ENCODE peak calls at places on chromosomes 6 and 20, in five cellular contexts. L, P, W, Y and I are unnamed samples.
A peak's percentile ranks its signal among the peaks of the same experiment; 100 is the strongest.

GRCh38 chr6:44859901-44860410 is 468.2 kb upstream of the RUNX2 start:
- DNase-seq in L (no peak), P (no peak), Y (no peak), W (no peak), I (no peak)

GRCh38 chr6:50654155-50654554 is 59.2 kb upstream of the TFAP2D start:
- DNase-seq in P (no peak), L (no peak), W (no peak), Y (no peak), I (no peak)

GRCh38 chr6:146874278-146875018 is 275.7 kb downstream of the ADGB start:
- DNase-seq in L (no peak), W (no peak), P (no peak), Y (no peak), I (no peak)

GRCh38 chr6:167827062-167827587 is 414 bp downstream of the AFDN start:
- DNase-seq in L (peak; percentile 70), P (peak; percentile 23), W (no peak), Y (no peak), I (no peak)

GRCh38 chr20:2624190-2624589 is 28.2 kb upstream of the NOP56 start:
- DNase-seq in L (no peak), P (no peak), Y (no peak), W (no peak), I (no peak)

GRCh38 chr6:69918766-69919165 is 52.4 kb downstream of the COL19A1 start:
- DNase-seq in P (no peak), Y (no peak), L (no peak), W (no peak), I (no peak)

GRCh38 chr20:59022754-59023153 is 3.5 kb downstream of the TUBB1 start:
- DNase-seq in L (no peak), W (no peak), Y (no peak), P (no peak), I (no peak)

GRCh38 chr6:93407186-93407585 is 12.2 kb downstream of the EPHA7 start:
- DNase-seq in P (peak; percentile 20), L (no peak), Y (no peak), W (no peak), I (peak; percentile 38)

GRCh38 chr6:148343383-148343782 is 745 bp downstream of the SASH1 start:
- DNase-seq in Y (no peak), P (no peak), L (no peak), W (no peak), I (no peak)

GRCh38 chr6:19492631-19493030 is 344.5 kb upstream of the ID4 start:
- DNase-seq in L (no peak), W (no peak), P (no peak), Y (no peak), I (no peak)

GRCh38 chr6:148240463-148240845 is 102.2 kb upstream of the SASH1 start:
- DNase-seq in L (no peak), P (no peak), Y (no peak), W (no peak), I (no peak)

GRCh38 chr6:148971027-148971927 is 224.4 kb downstream of the UST start:
- DNase-seq in L (no peak), W (no peak), P (no peak), Y (no peak), I (no peak)

GRCh38 chr6:54801669-54802068 is 44.9 kb upstream of the FAM83B start:
- DNase-seq in Y (no peak), L (no peak), P (no peak), W (no peak), I (peak; percentile 32)

GRCh38 chr6:24330137-24330732 is 27.6 kb downstream of the DCDC2 start:
- DNase-seq in P (peak; percentile 61), W (peak; percentile 31), L (no peak), Y (no peak), I (no peak)

GRCh38 chr6:135306740-135307420 is 125.8 kb downstream of the MYB start:
- DNase-seq in L (no peak), W (no peak), Y (no peak), P (no peak), I (no peak)

GRCh38 chr20:32034581-32035397 is 17.3 kb upstream of the HCK start:
- DNase-seq in W (peak; percentile 28), L (no peak), Y (no peak), P (no peak), I (no peak)

GRCh38 chr6:35048031-35048613 is 93.0 kb downstream of the TCP11 start:
- DNase-seq in P (no peak), L (no peak), Y (no peak), W (no peak), I (no peak)